ENCODE peak calls at places on chromosome 19, in eight cellular contexts. P is activated CD8-positive, alpha-beta memory T cell treated with anti-CD3 and anti-CD28 coated beads, Interleukin-2, amount 50 U/mL, for 48 hours; K is SK-MEL-5; I is stimulated activated CD4-positive, alpha-beta T cell treated with anti-CD3 and anti-CD28 coated beads, Interleukin-2, amount 100 ng/mL, for 48 hours; B is brain microvascular endothelial cell; N is NCI-H1694; U is adipocyte; W is stimulated activated naive CD8-positive, alpha-beta T cell treated with anti-CD3 and anti-CD28 coated beads, Interleukin-15, Interleukin-2, amounts not matched to agents 100 U/mL and 50 U/mL, for 24 hours. H is an unnamed sample.

GRCh38 chr19:54837542-54837941 is 12.7 kb upstream of the KIR3DL2 start:
- DNase-seq in U (no peak), I (no peak), W (no peak), B (no peak), N (no peak), K (no peak), P (no peak), H (no peak)

GRCh38 chr19:4639531-4640246 is 373 bp downstream of the TNFAIP8L1 start:
- DNase-seq in P (no peak), B (no peak), N (no peak), W (no peak), K (no peak), I (no peak), U (peak), H (no peak)

GRCh38 chr19:51150627-51151026 is 8.5 kb downstream of the SIGLEC7 start:
- DNase-seq in K (no peak), B (no peak), P (no peak), I (no peak), N (no peak), W (no peak), U (no peak), H (no peak)

GRCh38 chr19:14669940-14670339 is 4.7 kb downstream of the ADGRE3 start:
- DNase-seq in I (no peak), B (no peak), W (no peak), P (no peak), N (no peak), K (no peak), U (no peak), H (no peak)

GRCh38 chr19:29568036-29568788 is 37.9 kb upstream of the POP4 start:
- DNase-seq in K (no peak), I (no peak), B (no peak), W (no peak), U (no peak), P (no peak), N (no peak), H (no peak)

GRCh38 chr19:6464070-6464873 is at the start of gene CRB3:
- DNase-seq in P (no peak), K (no peak), I (peak), W (peak), U (no peak), N (no peak), B (no peak), H (no peak)

GRCh38 chr19:13849991-13850909 is 26.7 kb upstream of the NANOS3 start:
- DNase-seq in N (no peak), K (peak), W (peak), I (peak), B (peak), P (peak), U (peak), H (peak)

GRCh38 chr19:46813570-46814358 is 25.4 kb upstream of the SLC1A5 start:
- DNase-seq in P (no peak), K (no peak), U (peak), I (no peak), W (no peak), N (no peak), B (peak), H (no peak)

GRCh38 chr19:4338441-4339350 is at the start of gene STAP2:
- DNase-seq in N (no peak), B (no peak), K (peak), I (no peak), U (no peak), W (peak), P (no peak), H (no peak)

GRCh38 chr19:57406516-57407123 is 4.3 kb upstream of the ZNF17 start:
- DNase-seq in U (peak), W (peak), B (peak), N (peak), K (peak), P (peak), I (peak), H (peak)

GRCh38 chr19:48613024-48613851 is 1.6 kb downstream of the FAM83E start:
- DNase-seq in P (peak), I (no peak), N (no peak), B (no peak), W (peak), K (no peak), U (no peak), H (no peak)

GRCh38 chr19:45973564-45974338 is at the start of gene NOVA2:
- DNase-seq in I (peak), N (peak), W (peak), P (peak), B (peak), K (peak), U (peak), H (peak)

GRCh38 chr19:55552206-55552605 is 6.9 kb upstream of the SBK3 start:
- DNase-seq in K (no peak), I (no peak), U (peak), N (peak), B (peak), W (no peak), P (no peak), H (no peak)

H was measured in K562.